ENCODE peak calls at places on chromosome 21, in six cellular contexts. O is lower lobe of right lung; Y is astrocyte of the spinal cord; L is esophagus squamous epithelium; X is CD4-positive, alpha-beta T cell; A is Calu3. Z is an unnamed sample.

GRCh38 chr21:39911286-39911685 is 44.0 kb downstream of the PCP4 start:
- DNase-seq in A (peak; percentile 21), O (no peak), X (no peak), L (no peak), Y (no peak), Z (no peak)

GRCh38 chr21:25639922-25640670 is 1.0 kb downstream of the JAM2 start:
- DNase-seq in O (no peak), Y (peak; percentile 12), A (no peak), X (no peak), L (no peak), Z (no peak)

GRCh38 chr21:46636550-46637289 is 1.2 kb downstream of the PRMT2 start:
- DNase-seq in A (no peak), X (no peak), O (no peak), L (no peak), Y (no peak), Z (no peak)

GRCh38 chr21:41519806-41520559 is 12.0 kb upstream of the TMPRSS2 start:
- DNase-seq in Y (no peak), O (no peak), L (no peak), X (no peak), A (no peak), Z (no peak)

GRCh38 chr21:43775795-43776430 is at the start of gene CSTB:
- DNase-seq in Y (peak; percentile 59), X (peak; percentile 76), L (no peak), O (peak; percentile 92), A (peak; percentile 20), Z (no peak)

GRCh38 chr21:45322960-45323461 is 35.3 kb upstream of the POFUT2 start:
- DNase-seq in A (no peak), Y (no peak), L (no peak), O (peak; percentile 48), X (no peak), Z (no peak)

GRCh38 chr21:39955326-39955725 is 88.1 kb downstream of the PCP4 start:
- DNase-seq in Y (no peak), A (no peak), L (no peak), O (no peak), X (no peak), Z (no peak)

GRCh38 chr21:38787461-38788274 is 18.1 kb upstream of the ETS2 start:
- DNase-seq in O (no peak), Y (peak; percentile 84), A (peak; percentile 89), X (no peak), L (no peak), Z (peak; percentile 64)

GRCh38 chr21:29366532-29366931 is 67.8 kb downstream of the BACH1 start:
- DNase-seq in O (no peak), Y (no peak), A (no peak), X (no peak), L (no peak), Z (no peak)

GRCh38 chr21:46061950-46062349 is 36.0 kb upstream of the COL6A2 start:
- DNase-seq in A (no peak), L (no peak), O (peak; percentile 7), X (no peak), Y (no peak), Z (no peak)

GRCh38 chr21:42781150-42781980 is 98.0 kb downstream of the WDR4 start:
- DNase-seq in L (no peak), Y (no peak), O (no peak), X (no peak), A (peak; percentile 41), Z (no peak)

GRCh38 chr21:46362946-46363345 is 39.0 kb downstream of the PCNT start:
- DNase-seq in O (no peak), L (no peak), A (no peak), X (no peak), Y (no peak), Z (no peak)

GRCh38 chr21:45047257-45047656 is 27.1 kb upstream of the ADARB1 start:
- DNase-seq in X (no peak), A (no peak), Y (no peak), L (no peak), O (no peak), Z (no peak)

GRCh38 chr21:45226540-45227326 is 61.0 kb downstream of the POFUT2 start:
- DNase-seq in L (no peak), O (no peak), X (no peak), Y (no peak), A (no peak), Z (no peak)

GRCh38 chr21:42048870-42049577 is 22.1 kb upstream of the UMODL1 start:
- DNase-seq in Y (no peak), L (no peak), X (no peak), A (no peak), O (no peak), Z (no peak)

GRCh38 chr21:41611966-41612606 is 104.1 kb upstream of the TMPRSS2 start:
- DNase-seq in A (peak; percentile 61), L (no peak), Y (no peak), O (no peak), X (no peak), Z (no peak)

DNA sequence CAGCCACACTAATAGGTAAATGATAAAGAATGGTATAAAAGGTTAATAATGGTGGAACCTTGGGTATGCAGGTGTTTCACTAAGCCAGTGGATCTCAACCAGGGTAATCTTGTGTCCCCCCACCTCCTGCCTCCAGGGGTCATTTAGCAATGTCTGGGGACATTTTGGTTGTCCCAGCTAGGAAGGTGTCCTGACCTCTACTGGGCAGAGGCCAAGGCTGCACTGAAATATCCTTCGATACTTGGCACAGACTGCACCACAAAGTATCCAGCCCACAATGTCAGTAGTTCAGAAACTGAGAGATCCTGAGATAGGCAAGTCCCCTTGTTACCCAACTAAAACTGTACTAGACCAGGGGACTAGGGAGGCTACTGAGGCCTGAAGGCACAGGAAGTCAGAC is 113.6 kb upstream of the TIAM1 start:
- DNase-seq in L (no peak), X (no peak), O (no peak), Y (no peak), A (no peak), Z (no peak)
- TF ChIP-seq CTCF in L (no peak), X (no peak), O (no peak), Y (peak; percentile 8), A (no peak), Z (peak; percentile 36)

GRCh38 chr21:19322360-19322759 is 918.8 kb upstream of the TMPRSS15 start:
- DNase-seq in Y (peak; percentile 7), X (no peak), A (no peak), L (no peak), O (no peak), Z (no peak)
- TF ChIP-seq CTCF in Y (peak; percentile 10), X (no peak), A (no peak), L (no peak), O (no peak), Z (no peak)

GRCh38 chr21:32916522-32917099 is 109.1 kb upstream of the OLIG2 start:
- DNase-seq in L (no peak), X (no peak), Y (no peak), O (no peak), A (peak; percentile 15), Z (no peak)
- TF ChIP-seq CTCF in L (no peak), X (no peak), Y (peak; percentile 29), O (no peak), A (no peak), Z (peak; percentile 34)

GRCh38 chr21:16195476-16195875 is 465.7 kb downstream of the USP25 start:
- DNase-seq in Y (peak; percentile 83), L (no peak), O (no peak), X (no peak), A (no peak), Z (peak; percentile 9)

GRCh38 chr21:16194851-16195251 is 465.1 kb downstream of the USP25 start:
- DNase-seq in L (no peak), Y (peak; percentile 64), O (no peak), A (no peak), X (no peak), Z (peak; percentile 25)

GRCh38 chr21:16192900-16193299 is 463.1 kb downstream of the USP25 start:
- DNase-seq in L (no peak), X (no peak), A (peak; percentile 2), O (no peak), Y (peak; percentile 29), Z (peak; percentile 27)

GRCh38 chr21:16195896-16196443 is 466.2 kb downstream of the USP25 start:
- DNase-seq in A (no peak), X (no peak), O (no peak), Y (peak; percentile 48), L (no peak), Z (peak; percentile 16)

GRCh38 chr21:16193758-16194606 is 464.2 kb downstream of the USP25 start:
- DNase-seq in X (no peak), Y (peak; percentile 90), O (peak; percentile 61), A (peak; percentile 21), L (no peak), Z (peak; percentile 64)
- TF ChIP-seq CTCF in X (no peak), Y (peak; percentile 56), O (no peak), A (no peak), L (no peak), Z (peak; percentile 43)

DNA sequence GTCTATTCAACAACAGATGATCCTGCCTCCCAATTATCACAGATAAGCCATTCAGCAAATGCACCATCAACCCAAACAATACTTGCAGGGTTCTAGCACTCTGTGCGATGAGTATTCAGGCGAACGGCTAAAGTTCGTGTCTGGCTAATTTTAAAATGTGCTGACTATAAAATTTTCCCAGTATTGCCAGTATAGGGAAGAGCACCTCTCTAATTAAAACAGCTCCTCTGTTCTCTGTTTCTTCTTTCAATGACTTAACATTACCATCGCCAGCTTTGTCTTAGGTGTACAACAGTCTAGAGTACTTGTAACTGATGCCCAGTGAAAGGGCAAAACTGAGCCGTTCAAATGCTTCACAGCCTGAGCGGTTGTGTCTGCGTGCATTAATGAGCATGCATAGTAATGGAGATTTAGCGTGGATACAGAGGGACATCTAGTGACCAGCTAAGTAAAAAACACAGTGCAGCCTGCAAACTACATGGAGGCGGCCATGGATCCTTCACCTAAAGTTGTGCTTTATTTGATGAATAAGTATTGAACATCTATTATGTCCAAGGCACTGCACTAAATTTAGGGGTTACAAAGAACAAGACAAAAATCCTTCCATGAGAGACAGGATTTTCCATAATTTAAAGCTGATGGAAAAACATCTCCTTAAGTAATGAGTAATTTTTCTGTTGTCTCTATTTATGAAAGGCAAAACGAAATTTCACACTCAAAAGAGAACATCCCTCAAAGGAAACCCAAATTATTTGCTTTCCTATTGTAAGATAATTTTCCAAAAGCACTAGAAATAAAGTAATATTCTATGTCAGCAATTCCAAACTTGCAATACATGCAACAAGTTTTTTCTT is 120.0 kb downstream of the SETD4 start:
- DNase-seq in O (no peak), Y (peak; percentile 78), X (no peak), L (no peak), A (peak; percentile 41), Z (peak; percentile 42)
- TF ChIP-seq CTCF in O (peak; percentile 69), Y (peak; percentile 69), X (peak; percentile 17), L (no peak), A (no peak), Z (peak; percentile 83)

GRCh38 chr21:37562920-37563640 is 196.5 kb downstream of the DYRK1A start:
- DNase-seq in X (no peak), O (peak; percentile 57), L (no peak), A (peak; percentile 11), Y (no peak), Z (no peak)

GRCh38 chr21:37565530-37566223 is 199.1 kb downstream of the DYRK1A start:
- DNase-seq in L (no peak), X (no peak), A (peak; percentile 8), Y (peak; percentile 46), O (no peak), Z (no peak)

GRCh38 chr21:37563641-37564340 is 197.2 kb downstream of the DYRK1A start:
- DNase-seq in L (peak; percentile 54), O (peak; percentile 96), X (peak; percentile 87), Y (peak; percentile 95), A (peak; percentile 92), Z (no peak)

GRCh38 chr21:37564924-37565529 is 198.5 kb downstream of the DYRK1A start:
- DNase-seq in L (no peak), X (no peak), O (no peak), A (peak; percentile 17), Y (peak; percentile 24), Z (no peak)

GRCh38 chr21:37564341-37564923 is 197.9 kb downstream of the DYRK1A start:
- DNase-seq in Y (peak; percentile 99), O (peak; percentile 68), A (peak; percentile 84), L (peak; percentile 60), X (peak; percentile 69), Z (peak; percentile 82)
- TF ChIP-seq CTCF in Y (no peak), O (no peak), A (no peak), L (no peak), X (peak; percentile 18), Z (peak; percentile 15)

Z was measured in epithelial cell of proximal tubule.